ENCODE peak calls at places on chromosome 4, in ten cellular contexts. N, Y, G, J, B, X, U, V, W and K are unnamed samples.
A peak's percentile ranks its signal among the peaks of the same experiment; 100 is the strongest.

GRCh38 chr4:163071308-163071707 is 95.4 kb downstream of the NAF1 start:
- DNase-seq in Y (no peak), V (no peak), N (no peak), B (no peak), G (no peak), J (no peak), X (no peak), W (no peak), U (peak; percentile 9), K (no peak)

GRCh38 chr4:124415206-124415605 is 297.3 kb downstream of the ANKRD50 start:
- DNase-seq in X (no peak), J (no peak), W (no peak), N (no peak), G (no peak), U (peak; percentile 46), Y (no peak), B (no peak), V (no peak), K (no peak)

GRCh38 chr4:40325406-40326019 is 9.6 kb upstream of the CHRNA9 start:
- DNase-seq in W (peak; percentile 83), N (peak; percentile 59), V (peak; percentile 8), X (peak; percentile 56), U (peak; percentile 81), B (peak; percentile 87), J (peak; percentile 33), G (no peak), Y (peak; percentile 77), K (peak; percentile 76)

GRCh38 chr4:30950737-30951136 is 230.6 kb downstream of the PCDH7 start:
- DNase-seq in W (no peak), N (no peak), Y (no peak), G (no peak), J (no peak), U (no peak), X (no peak), B (peak; percentile 82), V (no peak), K (no peak)

GRCh38 chr4:140233811-140234696 is 80.1 kb upstream of the MAML3 start:
- DNase-seq in X (no peak), N (no peak), B (peak; percentile 38), Y (no peak), V (no peak), J (no peak), W (no peak), U (peak; percentile 91), G (no peak), K (no peak)

GRCh38 chr4:170652571-170652970 is 562.8 kb upstream of the AADAT start:
- DNase-seq in Y (no peak), V (no peak), W (no peak), U (no peak), X (no peak), B (no peak), J (no peak), G (no peak), N (no peak), K (no peak)

GRCh38 chr4:20253272-20253798 is 1.6 kb downstream of the SLIT2 start:
- DNase-seq in U (peak; percentile 26), N (no peak), W (peak; percentile 15), X (no peak), Y (no peak), B (peak; percentile 47), G (no peak), V (no peak), J (no peak), K (peak; percentile 25)

GRCh38 chr4:38667005-38667771 is 3.2 kb downstream of the KLF3 start:
- DNase-seq in B (peak; percentile 98), V (peak; percentile 95), G (peak; percentile 65), W (peak; percentile 49), X (peak; percentile 53), N (peak; percentile 89), Y (peak; percentile 69), J (peak; percentile 67), U (peak; percentile 98), K (no peak)

GRCh38 chr4:47862297-47862696 is 24.4 kb upstream of the CORIN start:
- DNase-seq in Y (no peak), U (peak; percentile 53), X (no peak), G (no peak), V (no peak), N (no peak), J (no peak), B (no peak), W (no peak), K (no peak)

GRCh38 chr4:24594887-24595286 is 10.5 kb upstream of the DHX15 start:
- DNase-seq in B (peak; percentile 6), X (no peak), U (peak; percentile 31), V (no peak), J (no peak), G (no peak), N (peak; percentile 10), W (no peak), Y (no peak), K (no peak)

GRCh38 chr4:95504488-95504887 is 44.3 kb downstream of the UNC5C start:
- DNase-seq in V (no peak), U (no peak), N (no peak), Y (no peak), W (no peak), X (no peak), J (no peak), G (no peak), B (no peak), K (no peak)

GRCh38 chr4:143586080-143586479 is 72.6 kb downstream of the SMARCA5 start:
- DNase-seq in W (no peak), N (no peak), X (no peak), B (peak; percentile 11), V (no peak), J (no peak), Y (no peak), G (no peak), U (no peak), K (no peak)

GRCh38 chr4:101346312-101346561 is 1.1 kb downstream of the PPP3CA start:
- DNase-seq in N (no peak), B (no peak), Y (peak; percentile 74), U (no peak), J (no peak), V (no peak), W (peak; percentile 52), X (peak; percentile 16), G (no peak), K (peak; percentile 60)

GRCh38 chr4:27604692-27605091 is 744.1 kb downstream of the STIM2 start:
- DNase-seq in N (no peak), G (no peak), B (no peak), J (no peak), X (no peak), W (no peak), V (no peak), Y (no peak), U (no peak), K (no peak)

GRCh38 chr4:126738926-126739325 is 893.8 kb upstream of the INTU start:
- DNase-seq in U (peak; percentile 53), B (no peak), Y (no peak), J (no peak), N (no peak), W (no peak), G (no peak), V (no peak), X (no peak), K (no peak)

GRCh38 chr4:151169223-151169622 is 69.8 kb downstream of the RPS3A start:
- DNase-seq in W (no peak), X (no peak), Y (no peak), B (peak; percentile 65), U (peak; percentile 99), J (no peak), N (no peak), V (peak; percentile 88), G (peak; percentile 36), K (no peak)

GRCh38 chr4:23956601-23957364 is 66.9 kb upstream of the PPARGC1A start:
- DNase-seq in W (no peak), U (no peak), G (no peak), N (no peak), B (no peak), V (no peak), J (no peak), Y (no peak), X (no peak), K (no peak)

GRCh38 chr4:188328966-188329365 is 189.7 kb downstream of the TRIML1 start:
- DNase-seq in G (no peak), V (no peak), N (no peak), Y (no peak), W (no peak), X (no peak), B (no peak), J (no peak), U (no peak), K (no peak)
- TF ChIP-seq CTCF in G (no peak), V (no peak), N (no peak), Y (no peak), W (no peak), X (no peak), B (no peak), J (no peak), U (no peak), K (no peak)

GRCh38 chr4:2009651-2010233 is 968 bp upstream of the NELFA start:
- DNase-seq in G (no peak), N (peak; percentile 83), X (peak; percentile 30), U (peak; percentile 53), B (peak; percentile 69), V (peak; percentile 88), Y (peak; percentile 69), W (peak; percentile 67), J (peak; percentile 69), K (peak; percentile 72)
- TF ChIP-seq CTCF in G (no peak), N (no peak), X (peak; percentile 5), U (peak; percentile 21), B (peak; percentile 29), V (no peak), Y (no peak), W (no peak), J (no peak), K (no peak)

DNA sequence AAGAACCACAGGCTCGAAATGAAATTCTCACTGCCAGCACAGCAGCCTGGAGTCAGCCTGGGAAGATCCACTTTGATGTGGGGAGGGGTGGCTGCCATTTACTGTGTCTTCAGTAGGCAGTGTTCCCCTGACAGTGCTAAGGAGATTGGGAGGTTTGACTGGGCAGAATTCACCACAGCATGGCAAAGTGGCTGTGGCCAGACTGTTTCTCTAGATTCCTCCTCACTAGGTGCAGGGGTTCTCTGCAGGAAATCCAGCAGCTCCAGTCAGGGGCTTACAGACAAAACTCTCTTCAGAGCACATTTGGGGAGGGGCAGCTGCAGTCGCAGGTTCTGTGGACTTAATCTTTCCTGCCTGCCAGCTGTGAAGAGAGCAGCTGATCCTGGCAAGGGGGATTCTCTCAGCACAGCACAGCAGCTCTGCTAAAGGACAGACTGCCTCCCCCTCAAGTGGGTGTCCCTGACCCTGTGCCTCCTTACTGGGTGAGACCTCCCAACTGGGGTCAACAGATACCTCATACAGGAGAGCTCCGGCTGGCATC is 1174.0 kb downstream of the RAPGEF2 start:
- DNase-seq in Y (no peak), W (no peak), J (no peak), B (no peak), N (no peak), G (no peak), U (no peak), X (no peak), V (no peak), K (no peak)
- TF ChIP-seq CTCF in Y (no peak), W (no peak), J (no peak), B (no peak), N (no peak), G (no peak), U (no peak), X (no peak), V (no peak), K (no peak)

GRCh38 chr4:6047130-6047673 is 29.0 kb upstream of the C4orf50 start:
- DNase-seq in W (no peak), V (no peak), B (no peak), G (no peak), X (no peak), Y (no peak), N (no peak), J (no peak), U (no peak), K (no peak)
- TF ChIP-seq CTCF in W (no peak), V (no peak), B (no peak), G (no peak), X (no peak), Y (no peak), N (no peak), J (no peak), U (no peak), K (no peak)